ENCODE peak calls at places on chromosomes 16 and 17, in four cellular contexts. One of them, this sample, is unnamed.

GRCh38 chr17:27218719-27219488 is 75.0 kb upstream of the WSB1 start:
- DNase-seq in IMR-90: no peak
- DNase-seq in K562: no peak
- DNase-seq in endothelial cell of umbilical vein: no peak
- DNase-seq in this sample: peak

GRCh38 chr17:8896641-8897635 is 29.5 kb upstream of the PIK3R6 start:
- DNase-seq in endothelial cell of umbilical vein: no peak
- DNase-seq in K562: no peak
- DNase-seq in IMR-90: no peak
- DNase-seq in this sample: no peak

GRCh38 chr16:48448799-48449481 is 63.7 kb upstream of the SIAH1 start:
- DNase-seq in IMR-90: no peak
- DNase-seq in K562: no peak
- DNase-seq in endothelial cell of umbilical vein: no peak
- DNase-seq in this sample: no peak

GRCh38 chr17:43398724-43399595 is at the start of gene ARL4D:
- DNase-seq in K562: peak
- DNase-seq in IMR-90: peak
- DNase-seq in endothelial cell of umbilical vein: peak
- DNase-seq in this sample: no peak

GRCh38 chr17:75832652-75833400 is 11.4 kb downstream of the UNC13D start:
- DNase-seq in IMR-90: no peak
- DNase-seq in K562: no peak
- DNase-seq in endothelial cell of umbilical vein: no peak
- DNase-seq in this sample: no peak

GRCh38 chr16:22369221-22369811 is 5.1 kb downstream of the CDR2 start:
- DNase-seq in K562: no peak
- DNase-seq in endothelial cell of umbilical vein: peak
- DNase-seq in IMR-90: peak
- DNase-seq in this sample: no peak

GRCh38 chr17:60390223-60390622 is 1.7 kb downstream of the USP32 start:
- DNase-seq in K562: no peak
- DNase-seq in IMR-90: peak
- DNase-seq in endothelial cell of umbilical vein: peak
- DNase-seq in this sample: no peak

GRCh38 chr16:85395207-85395912 is 217.8 kb upstream of the GSE1 start:
- DNase-seq in K562: peak
- DNase-seq in endothelial cell of umbilical vein: peak
- DNase-seq in IMR-90: peak
- DNase-seq in this sample: peak

GRCh38 chr17:50565559-50566350 is 5.2 kb downstream of the CACNA1G start:
- DNase-seq in endothelial cell of umbilical vein: no peak
- DNase-seq in IMR-90: peak
- DNase-seq in K562: no peak
- DNase-seq in this sample: no peak

GRCh38 chr16:50526249-50526648 is 21.9 kb upstream of the NKD1 start:
- DNase-seq in K562: no peak
- DNase-seq in IMR-90: no peak
- DNase-seq in endothelial cell of umbilical vein: no peak
- DNase-seq in this sample: no peak

GRCh38 chr17:6506679-6507231 is 49.6 kb downstream of the PITPNM3 start:
- DNase-seq in endothelial cell of umbilical vein: peak
- DNase-seq in K562: no peak
- DNase-seq in IMR-90: no peak
- DNase-seq in this sample: no peak

GRCh38 chr17:410674-411401 is 58.2 kb upstream of the RPH3AL start:
- DNase-seq in IMR-90: peak
- DNase-seq in endothelial cell of umbilical vein: peak
- DNase-seq in K562: peak
- DNase-seq in this sample: no peak
- TF ChIP-seq FOS in IMR-90: no peak
- TF ChIP-seq FOS in endothelial cell of umbilical vein: no peak
- TF ChIP-seq FOS in K562: no peak
- TF ChIP-seq FOS in this sample: no peak

DNA sequence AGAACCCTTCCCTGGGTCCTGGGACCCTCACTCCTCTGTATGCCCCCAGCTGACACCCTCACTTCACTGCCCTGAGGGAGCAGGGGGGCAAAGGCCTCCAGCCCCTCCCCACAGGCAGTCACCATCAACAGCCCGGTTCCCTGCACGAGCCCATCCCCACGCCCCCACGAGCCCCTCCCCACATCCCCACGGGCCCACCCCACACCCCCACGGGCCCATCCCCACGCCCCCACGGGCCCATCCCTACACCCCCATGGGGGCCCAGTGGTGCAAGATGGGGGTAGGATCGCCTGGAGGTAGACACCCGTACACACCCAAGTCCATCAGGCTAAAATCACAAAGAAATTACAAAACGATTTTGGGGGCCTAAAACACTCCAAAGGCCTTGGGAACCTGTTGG is 42.3 kb downstream of the LMF1 start:
- DNase-seq in IMR-90: no peak
- DNase-seq in endothelial cell of umbilical vein: no peak
- DNase-seq in K562: no peak
- DNase-seq in this sample: no peak
- TF ChIP-seq FOS in IMR-90: no peak
- TF ChIP-seq FOS in endothelial cell of umbilical vein: no peak
- TF ChIP-seq FOS in K562: no peak
- TF ChIP-seq FOS in this sample: no peak

DNA sequence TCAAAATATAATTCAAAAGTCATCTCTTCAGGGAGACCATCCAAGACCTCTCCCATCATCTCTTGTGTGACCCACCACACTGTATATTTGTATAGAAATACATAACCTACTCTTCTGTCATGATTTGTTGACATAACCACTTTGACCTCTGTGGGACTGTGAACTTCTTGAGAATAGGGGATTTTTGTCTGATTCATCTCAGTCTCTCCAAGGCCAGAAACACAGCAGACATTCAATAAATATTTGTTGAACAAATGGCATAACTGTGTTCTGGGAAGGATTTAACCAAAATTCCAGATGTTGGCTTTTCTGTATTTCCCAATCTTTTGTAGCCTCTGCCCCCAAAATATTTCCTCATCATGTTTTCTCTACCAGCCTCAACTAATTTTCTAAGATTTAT is 169.7 kb downstream of the CDH11 start:
- DNase-seq in endothelial cell of umbilical vein: peak
- DNase-seq in K562: no peak
- DNase-seq in IMR-90: peak
- DNase-seq in this sample: no peak
- TF ChIP-seq FOS in endothelial cell of umbilical vein: no peak
- TF ChIP-seq FOS in K562: no peak
- TF ChIP-seq FOS in IMR-90: peak
- TF ChIP-seq FOS in this sample: no peak

DNA sequence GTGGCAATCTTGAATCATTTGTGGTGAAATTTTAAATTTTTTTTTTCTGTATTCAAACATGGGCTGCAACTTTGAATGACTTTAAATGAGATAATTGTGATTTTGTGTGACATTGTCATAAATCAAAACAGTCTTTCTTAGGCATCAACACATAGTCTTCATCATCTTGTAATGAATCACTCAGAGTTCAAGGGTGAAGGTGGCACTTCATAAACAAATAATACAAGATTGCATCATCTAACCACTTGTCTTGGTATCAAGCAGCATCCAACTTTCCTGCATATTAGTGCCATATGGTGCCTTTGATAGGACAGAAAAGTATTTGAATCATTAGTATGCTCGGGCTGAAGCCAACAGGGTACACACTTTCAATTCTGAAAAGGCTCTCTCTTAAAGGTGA is 392.4 kb upstream of the GOT2 start:
- DNase-seq in endothelial cell of umbilical vein: no peak
- DNase-seq in K562: no peak
- DNase-seq in IMR-90: no peak
- DNase-seq in this sample: no peak
- TF ChIP-seq FOS in endothelial cell of umbilical vein: no peak
- TF ChIP-seq FOS in K562: no peak
- TF ChIP-seq FOS in IMR-90: no peak
- TF ChIP-seq FOS in this sample: no peak

GRCh38 chr17:64938925-64939474 is 19.7 kb upstream of the LRRC37A3 start:
- DNase-seq in K562: peak
- DNase-seq in IMR-90: peak
- DNase-seq in endothelial cell of umbilical vein: peak
- DNase-seq in this sample: no peak
- TF ChIP-seq FOS in K562: no peak
- TF ChIP-seq FOS in IMR-90: no peak
- TF ChIP-seq FOS in endothelial cell of umbilical vein: no peak
- TF ChIP-seq FOS in this sample: no peak

GRCh38 chr17:42325026-42325425 is 36.7 kb downstream of the STAT5A start:
- DNase-seq in endothelial cell of umbilical vein: peak
- DNase-seq in K562: no peak
- DNase-seq in IMR-90: peak
- DNase-seq in this sample: no peak
- TF ChIP-seq FOS in endothelial cell of umbilical vein: no peak
- TF ChIP-seq FOS in K562: no peak
- TF ChIP-seq FOS in IMR-90: peak
- TF ChIP-seq FOS in this sample: no peak

GRCh38 chr17:10631701-10632100 is 25.4 kb downstream of the MYH3 start:
- DNase-seq in endothelial cell of umbilical vein: no peak
- DNase-seq in K562: no peak
- DNase-seq in IMR-90: no peak
- DNase-seq in this sample: no peak
- TF ChIP-seq FOS in endothelial cell of umbilical vein: no peak
- TF ChIP-seq FOS in K562: no peak
- TF ChIP-seq FOS in IMR-90: no peak
- TF ChIP-seq FOS in this sample: no peak

DNA sequence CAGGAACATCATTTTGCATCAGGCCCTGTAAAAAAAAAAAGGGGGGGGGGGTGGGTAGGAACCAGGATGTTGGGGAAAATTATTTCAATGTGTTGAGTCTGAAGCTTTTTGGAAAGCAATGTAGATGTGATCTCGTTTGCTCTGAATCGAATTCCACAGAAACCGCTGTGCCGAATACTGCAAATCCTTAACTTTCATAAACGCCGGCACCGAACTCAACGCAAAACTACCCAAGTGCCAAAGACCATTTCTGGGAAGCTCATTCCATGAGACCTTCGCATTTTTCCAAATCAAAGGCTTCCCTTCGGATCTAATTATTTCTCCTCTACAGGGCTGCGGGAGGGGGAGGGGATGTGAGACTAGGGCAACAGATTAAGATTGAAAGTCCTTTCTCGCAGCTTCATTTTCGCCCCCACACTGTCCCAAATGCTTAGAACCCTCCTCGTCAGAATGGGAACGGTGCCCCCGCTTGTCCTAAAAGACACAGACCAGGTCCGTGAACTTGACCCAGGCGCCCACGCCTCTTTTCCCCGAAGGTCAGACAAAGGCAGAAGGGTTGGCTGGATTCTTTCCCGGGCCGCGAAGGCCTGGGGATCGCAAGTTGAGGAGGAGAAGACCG is 4.0 kb downstream of the PRAC1 start:
- DNase-seq in K562: no peak
- DNase-seq in IMR-90: no peak
- DNase-seq in endothelial cell of umbilical vein: no peak
- DNase-seq in this sample: no peak
- TF ChIP-seq FOS in K562: no peak
- TF ChIP-seq FOS in IMR-90: no peak
- TF ChIP-seq FOS in endothelial cell of umbilical vein: no peak
- TF ChIP-seq FOS in this sample: no peak

GRCh38 chr16:21175397-21175796 is 16.9 kb downstream of the LDAF1 start:
- DNase-seq in endothelial cell of umbilical vein: no peak
- DNase-seq in IMR-90: no peak
- DNase-seq in K562: no peak
- DNase-seq in this sample: no peak

GRCh38 chr16:21184834-21185233 is 26.4 kb downstream of the LDAF1 start:
- DNase-seq in endothelial cell of umbilical vein: no peak
- DNase-seq in IMR-90: no peak
- DNase-seq in K562: no peak
- DNase-seq in this sample: no peak

GRCh38 chr16:21179126-21179982 is 20.9 kb downstream of the LDAF1 start:
- DNase-seq in K562: no peak
- DNase-seq in IMR-90: no peak
- DNase-seq in endothelial cell of umbilical vein: no peak
- DNase-seq in this sample: no peak

GRCh38 chr16:21183995-21184394 is 25.5 kb downstream of the LDAF1 start:
- DNase-seq in K562: no peak
- DNase-seq in endothelial cell of umbilical vein: no peak
- DNase-seq in IMR-90: no peak
- DNase-seq in this sample: no peak

GRCh38 chr16:21179983-21180365 is 21.5 kb downstream of the LDAF1 start:
- DNase-seq in IMR-90: no peak
- DNase-seq in K562: no peak
- DNase-seq in endothelial cell of umbilical vein: no peak
- DNase-seq in this sample: no peak
- TF ChIP-seq FOS in IMR-90: no peak
- TF ChIP-seq FOS in K562: no peak
- TF ChIP-seq FOS in endothelial cell of umbilical vein: no peak
- TF ChIP-seq FOS in this sample: no peak

This sample was measured in GM12878.